ENCODE peak calls at places on chromosomes 12 and 14, in ten cellular contexts. X is SK-N-SH; H is activated CD4-positive, alpha-beta T cell treated with anti-CD3 and anti-CD28 coated beads, Interleukin-2, amount 50 U/mL, for 1 hour; U is adrenal gland; F is WERI-Rb-1; S is SW480; A is kidney; E is cardiac muscle cell; I is stimulated activated CD8-positive, alpha-beta memory T cell treated with anti-CD3 and anti-CD28 coated beads, Interleukin-4, amount 100 ng/mL, for 24 hours; D is endothelial cell. J is an unnamed sample.

GRCh38 chr12:6273931-6274687 is 36.4 kb upstream of the PLEKHG6 start:
- DNase-seq in D (peak; percentile 57), F (no peak), E (peak; percentile 54), H (no peak), A (peak; percentile 38), X (peak; percentile 55), S (peak; percentile 87), I (no peak), U (no peak), J (peak; percentile 49)

GRCh38 chr12:7373226-7373625 is 69.4 kb downstream of the ACSM4 start:
- DNase-seq in S (peak; percentile 53), D (no peak), U (no peak), H (no peak), F (peak; percentile 50), I (no peak), E (no peak), A (no peak), X (no peak), J (no peak)

GRCh38 chr12:71870409-71870808 is 30.9 kb downstream of the TBC1D15 start:
- DNase-seq in S (no peak), A (no peak), I (no peak), U (no peak), H (no peak), X (no peak), D (no peak), F (no peak), E (no peak), J (no peak)

GRCh38 chr12:101172316-101172715 is 37.7 kb downstream of the SLC5A8 start:
- DNase-seq in D (peak; percentile 46), E (peak; percentile 6), X (peak; percentile 4), A (no peak), S (no peak), F (peak; percentile 23), U (no peak), H (no peak), I (no peak), J (peak; percentile 48)

GRCh38 chr12:122790393-122791075 is 16.2 kb downstream of the CCDC62 start:
- DNase-seq in A (no peak), I (no peak), S (no peak), E (peak; percentile 15), H (no peak), X (no peak), U (no peak), D (no peak), F (no peak), J (no peak)

GRCh38 chr12:4288296-4289019 is 14.9 kb downstream of the CCND2 start:
- DNase-seq in U (no peak), D (no peak), A (no peak), X (no peak), S (no peak), F (no peak), H (no peak), I (no peak), E (no peak), J (no peak)

GRCh38 chr12:79409562-79409961 is 281.2 kb downstream of the PAWR start:
- DNase-seq in I (no peak), S (no peak), F (no peak), A (no peak), E (peak; percentile 95), U (no peak), D (no peak), H (no peak), X (no peak), J (no peak)

GRCh38 chr12:26358651-26359050 is 163.3 kb downstream of the SSPN start:
- DNase-seq in D (no peak), U (no peak), A (no peak), X (no peak), I (no peak), E (no peak), H (no peak), S (no peak), F (no peak), J (no peak)

GRCh38 chr12:120849765-120850164 is 54.4 kb downstream of the SPPL3 start:
- DNase-seq in X (no peak), E (no peak), D (no peak), A (no peak), F (no peak), S (no peak), H (no peak), I (no peak), U (no peak), J (peak; percentile 67)

GRCh38 chr12:2834581-2835491 is at the start of gene NRIP2:
- DNase-seq in H (no peak), S (no peak), X (peak; percentile 90), A (peak; percentile 81), D (no peak), I (no peak), F (no peak), E (peak; percentile 82), U (peak; percentile 47), J (peak; percentile 50)

GRCh38 chr14:93729993-93730392 is 58.3 kb downstream of the PRIMA1 start:
- DNase-seq in H (no peak), E (no peak), I (no peak), U (no peak), F (no peak), D (no peak), X (no peak), S (peak; percentile 6), A (no peak), J (no peak)

GRCh38 chr12:98533723-98534251 is 18.4 kb downstream of the TMPO start:
- DNase-seq in D (no peak), E (peak; percentile 63), I (no peak), X (no peak), H (no peak), S (no peak), A (no peak), F (no peak), U (no peak), J (no peak)

GRCh38 chr12:68331500-68331868 is 678 bp downstream of the MDM1 start:
- DNase-seq in S (peak; percentile 7), H (no peak), F (no peak), E (no peak), A (no peak), D (no peak), X (no peak), I (no peak), U (no peak), J (peak; percentile 53)

GRCh38 chr12:12007001-12007712 is 63.6 kb upstream of the BCL2L14 start:
- DNase-seq in E (peak; percentile 51), I (peak; percentile 60), F (no peak), X (no peak), D (no peak), U (no peak), A (no peak), S (no peak), H (peak; percentile 43), J (no peak)

GRCh38 chr12:24496755-24497154 is 452.1 kb downstream of the BCAT1 start:
- DNase-seq in S (peak; percentile 73), H (no peak), U (no peak), F (no peak), E (peak; percentile 29), I (no peak), A (no peak), D (no peak), X (no peak), J (no peak)

GRCh38 chr12:6158749-6159148 is 34.3 kb upstream of the VWF start:
- DNase-seq in D (no peak), U (no peak), F (no peak), H (no peak), E (no peak), I (no peak), S (no peak), X (peak; percentile 58), A (no peak), J (no peak)

GRCh38 chr12:1590083-1590979 is 4.0 kb downstream of the FBXL14 start:
- DNase-seq in E (peak; percentile 85), I (no peak), H (no peak), U (no peak), D (no peak), A (no peak), F (no peak), S (no peak), X (no peak), J (no peak)

GRCh38 chr14:67440513-67440912 is 28.5 kb upstream of the PLEK2 start:
- DNase-seq in U (no peak), F (no peak), I (no peak), E (no peak), X (no peak), S (no peak), A (no peak), H (no peak), D (no peak), J (peak; percentile 85)

GRCh38 chr12:107649615-107650014 is 36.0 kb upstream of the PWP1 start:
- DNase-seq in E (no peak), I (no peak), X (no peak), A (no peak), D (no peak), H (no peak), U (no peak), F (no peak), S (no peak), J (no peak)

J was measured in DMS53.